ENCODE peak calls at places on chromosomes 13 and 19, in ten cellular contexts. B, I, H, M, W, D, F, Q, U and R are unnamed samples.
A peak's percentile ranks its signal among the peaks of the same experiment; 100 is the strongest.

GRCh38 chr13:43663474-43664090 is 123.2 kb downstream of the ENOX1 start:
- DNase-seq in W (no peak), I (no peak), H (no peak), U (no peak), D (no peak), M (no peak), B (peak; percentile 47), Q (no peak), F (no peak), R (peak; percentile 3)

GRCh38 chr13:80048802-80049201 is 292.1 kb downstream of the SPRY2 start:
- DNase-seq in H (peak; percentile 1), D (peak; percentile 28), M (peak; percentile 53), B (peak; percentile 94), W (peak; percentile 80), Q (peak; percentile 8), U (peak; percentile 85), I (peak; percentile 21), F (no peak), R (no peak)

GRCh38 chr19:18330865-18331264 is 8.0 kb upstream of the LSM4 start:
- DNase-seq in W (no peak), M (no peak), H (no peak), U (no peak), D (no peak), F (no peak), I (no peak), B (no peak), Q (no peak), R (no peak)

GRCh38 chr19:17847538-17848366 is at the start of gene JAK3:
- DNase-seq in F (no peak), B (peak; percentile 62), H (peak; percentile 59), M (peak; percentile 78), I (peak; percentile 90), Q (peak; percentile 75), D (peak; percentile 21), U (peak; percentile 17), W (peak; percentile 54), R (no peak)

GRCh38 chr19:37932985-37933953 is 26.3 kb downstream of the SIPA1L3 start:
- DNase-seq in H (no peak), U (no peak), B (peak; percentile 25), D (no peak), F (no peak), M (no peak), I (peak; percentile 36), W (peak; percentile 16), Q (no peak), R (peak; percentile 98)

GRCh38 chr19:38656171-38656981 is 8.9 kb downstream of the ACTN4 start:
- DNase-seq in D (no peak), B (peak; percentile 68), I (no peak), H (no peak), Q (no peak), F (no peak), W (no peak), M (no peak), U (no peak), R (no peak)

GRCh38 chr19:37977992-37978391 is 71.0 kb downstream of the SIPA1L3 start:
- DNase-seq in F (no peak), U (no peak), W (no peak), D (no peak), B (peak; percentile 61), I (no peak), Q (peak; percentile 23), H (no peak), M (no peak), R (no peak)

GRCh38 chr13:80962855-80963254 is 621.9 kb upstream of the SPRY2 start:
- DNase-seq in B (peak; percentile 66), W (no peak), H (no peak), F (no peak), M (no peak), U (no peak), I (no peak), Q (no peak), D (no peak), R (no peak)

GRCh38 chr19:16619456-16619855 is 8.5 kb downstream of the MED26 start:
- DNase-seq in B (no peak), U (no peak), F (no peak), H (no peak), W (peak; percentile 67), D (no peak), I (no peak), Q (no peak), M (no peak), R (no peak)

GRCh38 chr19:10510301-10510802 is 6.9 kb downstream of the S1PR5 start:
- DNase-seq in U (no peak), I (peak; percentile 88), F (no peak), Q (peak; percentile 66), B (no peak), M (no peak), W (no peak), H (no peak), D (no peak), R (no peak)

GRCh38 chr13:68696907-68697306 is 1410.7 kb upstream of the ATXN8OS start:
- DNase-seq in Q (no peak), W (no peak), U (no peak), I (no peak), F (no peak), D (no peak), H (no peak), B (no peak), M (no peak), R (no peak)

GRCh38 chr19:2168619-2169424 is 5.1 kb downstream of the DOT1L start:
- DNase-seq in U (peak; percentile 88), H (no peak), D (peak; percentile 17), B (peak; percentile 97), F (no peak), Q (peak; percentile 58), I (no peak), M (peak; percentile 59), W (peak; percentile 97), R (peak; percentile 50)

GRCh38 chr19:21094347-21095025 is 12.5 kb downstream of the ZNF714 start:
- DNase-seq in H (no peak), W (no peak), F (no peak), Q (no peak), D (no peak), U (no peak), B (no peak), M (no peak), I (no peak), R (no peak)

GRCh38 chr19:57583521-57584416 is at the start of gene ZIK1:
- DNase-seq in U (peak; percentile 93), M (peak; percentile 69), W (peak; percentile 92), D (peak; percentile 85), H (peak; percentile 79), F (no peak), I (peak; percentile 95), Q (peak; percentile 82), B (peak; percentile 96), R (peak; percentile 93)

GRCh38 chr19:7851623-7852500 is 21.8 kb downstream of the EVI5L start:
- DNase-seq in F (no peak), D (no peak), M (no peak), W (no peak), I (no peak), B (no peak), U (peak; percentile 81), Q (no peak), H (no peak), R (no peak)

GRCh38 chr13:25214371-25215252 is 42.5 kb upstream of the AMER2 start:
- DNase-seq in I (no peak), H (no peak), W (no peak), Q (no peak), F (no peak), M (no peak), B (peak; percentile 19), D (no peak), U (no peak), R (no peak)

GRCh38 chr19:45095496-45096413 is 2.8 kb downstream of the PPP1R37 start:
- DNase-seq in W (no peak), Q (no peak), D (no peak), B (no peak), M (no peak), I (no peak), U (no peak), H (no peak), F (no peak), R (no peak)

GRCh38 chr19:12788682-12789097 is 2.6 kb upstream of the JUNB start:
- DNase-seq in D (peak; percentile 60), M (no peak), B (peak; percentile 63), W (peak; percentile 87), Q (no peak), U (peak; percentile 45), H (no peak), I (peak; percentile 53), F (no peak), R (peak; percentile 72)

GRCh38 chr19:47390533-47391488 is 28.5 kb downstream of the MEIS3 start:
- DNase-seq in W (no peak), M (no peak), U (no peak), Q (no peak), I (no peak), D (no peak), H (no peak), B (no peak), F (no peak), R (no peak)